ENCODE peak calls at places on chromosomes 12 and 14, in six cellular contexts. I is pancreas, V is PC-3, U is HepG2, Q is astrocyte, B is A549. C is an unnamed sample.

GRCh38 chr14:51929156-51929555 is 60.2 kb upstream of the RTRAF start:
- DNase-seq in I (no peak), V (no peak), U (no peak), Q (peak; percentile 59), B (no peak), C (peak; percentile 58)

GRCh38 chr14:89550761-89551283 is 133.8 kb upstream of the FOXN3 start:
- DNase-seq in I (no peak), V (no peak), U (no peak), Q (peak; percentile 54), B (no peak), C (no peak)

GRCh38 chr12:21695896-21696295 is 38.3 kb upstream of the LDHB start:
- DNase-seq in I (no peak), V (no peak), U (no peak), Q (no peak), B (no peak), C (no peak)

GRCh38 chr14:51884086-51884927 is 23.9 kb downstream of the GNG2 start:
- DNase-seq in I (no peak), V (no peak), U (no peak), Q (peak; percentile 82), B (no peak), C (peak; percentile 82)

GRCh38 chr12:42360747-42361403 is 34.9 kb downstream of the PPHLN1 start:
- DNase-seq in I (no peak), V (no peak), U (no peak), Q (no peak), B (no peak), C (no peak)

GRCh38 chr12:103495158-103495782 is 498 bp downstream of the C12orf42 start:
- DNase-seq in I (no peak), V (no peak), U (no peak), Q (no peak), B (peak; percentile 14), C (no peak)

GRCh38 chr12:13175499-13175898 is 21.0 kb upstream of the EMP1 start:
- DNase-seq in I (no peak), V (peak; percentile 66), U (no peak), Q (peak; percentile 70), B (no peak), C (no peak)

GRCh38 chr14:103686831-103687485 is 28.3 kb downstream of the XRCC3 start:
- DNase-seq in I (no peak), V (no peak), U (no peak), Q (peak; percentile 45), B (no peak), C (peak; percentile 56)

GRCh38 chr14:72555609-72556000 is 338.3 kb downstream of the DPF3 start:
- DNase-seq in I (no peak), V (no peak), U (no peak), Q (no peak), B (no peak), C (no peak)

GRCh38 chr14:73714656-73715081 is 485 bp upstream of the PNMA1 start:
- DNase-seq in I (no peak), V (peak; percentile 39), U (no peak), Q (no peak), B (no peak), C (no peak)

GRCh38 chr12:127145543-127145928 is 1121.4 kb upstream of the TMEM132C start:
- DNase-seq in I (no peak), V (no peak), U (no peak), Q (no peak), B (no peak), C (no peak)

GRCh38 chr12:108701779-108702435 is 29.4 kb downstream of the CORO1C start:
- DNase-seq in I (no peak), V (no peak), U (no peak), Q (peak; percentile 78), B (no peak), C (peak; percentile 67)

GRCh38 chr12:110649341-110649847 is 35.5 kb downstream of the TCTN1 start:
- DNase-seq in I (no peak), V (no peak), U (peak; percentile 41), Q (no peak), B (no peak), C (no peak)

GRCh38 chr14:89365071-89365801 is 51.8 kb downstream of the FOXN3 start:
- DNase-seq in I (no peak), V (no peak), U (no peak), Q (no peak), B (no peak), C (no peak)

GRCh38 chr14:92310776-92311375 is 12.1 kb upstream of the SLC24A4 start:
- DNase-seq in I (no peak), V (no peak), U (no peak), Q (no peak), B (no peak), C (no peak)

GRCh38 chr12:50257226-50258166 is 25.8 kb downstream of the LIMA1 start:
- DNase-seq in I (no peak), V (peak; percentile 65), U (no peak), Q (no peak), B (peak; percentile 44), C (peak; percentile 73)
- H3K27ac ChIP-seq in I (no peak overlapping the region), V (peak overlapping the region; percentile 60), U (peak overlapping the region; percentile 40), Q (no peak overlapping the region), B (peak overlapping the region; percentile 37), C (no peak overlapping the region)

GRCh38 chr14:94864421-94865195 is 94.7 kb upstream of the GSC start:
- DNase-seq in I (no peak), V (no peak), U (no peak), Q (no peak), B (no peak), C (no peak)
- TF ChIP-seq CTCF in I (no peak), V (no peak), U (no peak), Q (no peak), B (no peak), C (no peak)

GRCh38 chr12:46835785-46836184 is 10.0 kb upstream of the SLC38A4 start:
- DNase-seq in I (no peak), V (no peak), U (no peak), Q (no peak), B (no peak), C (no peak)

GRCh38 chr12:46832084-46832704 is 6.4 kb upstream of the SLC38A4 start:
- DNase-seq in I (no peak), V (no peak), U (no peak), Q (no peak), B (no peak), C (no peak)

GRCh38 chr12:46825526-46826414 is at the start of gene SLC38A4:
- DNase-seq in I (peak; percentile 34), V (no peak), U (peak; percentile 40), Q (peak; percentile 29), B (no peak), C (no peak)

GRCh38 chr12:46831335-46832083 is 5.7 kb upstream of the SLC38A4 start:
- DNase-seq in I (peak; percentile 50), V (no peak), U (no peak), Q (no peak), B (no peak), C (no peak)

GRCh38 chr12:46830731-46831334 is 5.0 kb upstream of the SLC38A4 start:
- DNase-seq in I (peak; percentile 24), V (no peak), U (no peak), Q (no peak), B (no peak), C (no peak)
- H3K4me3 ChIP-seq in I (peak overlapping the region; percentile 50), V (no peak overlapping the region), U (no peak overlapping the region), Q (peak overlapping the region; percentile 49), B (peak overlapping the region; percentile 34), C (peak overlapping the region; percentile 51)

GRCh38 chr14:75399819-75400678 is 27.8 kb upstream of the JDP2 start:
- DNase-seq in I (peak; percentile 99), V (peak; percentile 97), U (no peak), Q (no peak), B (peak; percentile 49), C (no peak)

GRCh38 chr14:75402867-75403413 is 24.9 kb upstream of the JDP2 start:
- DNase-seq in I (no peak), V (no peak), U (no peak), Q (no peak), B (no peak), C (no peak)

GRCh38 chr14:75404843-75405242 is 23.0 kb upstream of the JDP2 start:
- DNase-seq in I (no peak), V (no peak), U (no peak), Q (no peak), B (no peak), C (no peak)

GRCh38 chr14:75406102-75406501 is 21.7 kb upstream of the JDP2 start:
- DNase-seq in I (no peak), V (no peak), U (no peak), Q (no peak), B (no peak), C (no peak)

GRCh38 chr14:75401356-75401755 is 26.5 kb upstream of the JDP2 start:
- DNase-seq in I (no peak), V (no peak), U (no peak), Q (no peak), B (no peak), C (peak; percentile 7)
- H3K27ac ChIP-seq in I (no peak overlapping the region), V (no peak overlapping the region), U (no peak overlapping the region), Q (no peak overlapping the region), B (no peak overlapping the region), C (no peak overlapping the region)

GRCh38 chr12:85029456-85029855 is 6.6 kb downstream of the TSPAN19 start:
- DNase-seq in I (no peak), V (peak; percentile 71), U (peak; percentile 3), Q (no peak), B (peak; percentile 23), C (no peak)
- TF ChIP-seq CTCF in I (peak; percentile 47), V (peak; percentile 73), U (peak; percentile 31), Q (peak; percentile 38), B (peak; percentile 64), C (peak; percentile 7)

GRCh38 chr14:33499687-33500086 is 451.2 kb downstream of the EGLN3 start:
- DNase-seq in I (no peak), V (no peak), U (no peak), Q (no peak), B (no peak), C (no peak)
- H3K4me3 ChIP-seq in I (no peak overlapping the region), V (no peak overlapping the region), U (no peak overlapping the region), Q (peak overlapping the region; percentile 36), B (no peak overlapping the region), C (peak overlapping the region; percentile 24)

DNA sequence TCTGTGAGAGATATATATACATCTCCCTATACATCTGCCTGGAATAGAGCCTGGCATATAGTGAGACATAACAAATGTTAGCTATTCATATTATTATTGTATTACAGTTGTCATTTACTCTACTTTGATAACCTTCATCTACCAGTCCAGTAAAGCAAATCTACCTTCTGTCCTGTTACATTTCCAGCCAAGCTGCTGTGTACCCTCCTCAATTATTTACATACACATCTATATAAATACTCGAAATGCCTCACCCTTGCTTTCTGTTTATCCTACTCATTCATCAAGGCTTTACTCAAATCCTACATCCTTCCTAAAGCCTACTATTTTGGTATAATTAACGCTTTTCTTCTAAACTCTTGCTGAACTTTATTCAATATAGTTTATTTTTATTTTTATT is 8.7 kb downstream of the ZBTB1 start:
- DNase-seq in I (no peak), V (no peak), U (no peak), Q (no peak), B (no peak), C (no peak)
- H3K27ac ChIP-seq in I (no peak overlapping the region), V (no peak overlapping the region), U (no peak overlapping the region), Q (no peak overlapping the region), B (no peak overlapping the region), C (no peak overlapping the region)